ENCODE peak calls at places on chromosomes 5 and 9, in ten cellular contexts. One of them, this sample, is unnamed.

GRCh38 chr9:19117039-19117716 is 10.1 kb downstream of the PLIN2 start:
- DNase-seq in left ventricle myocardium inferior: no peak
- DNase-seq in heart left ventricle: no peak
- DNase-seq in stimulated activated CD8-positive, alpha-beta memory T cell treated with anti-CD3 and anti-CD28 coated beads, Interleukin-7, amount 100 ng/mL, for 24 hours: no peak
- DNase-seq in NCI-H748 treated with DMSO at 0.1 percent for 48 hours: no peak
- DNase-seq in right lobe of liver: no peak
- DNase-seq in M059J: peak
- DNase-seq in hypothalamus: no peak
- DNase-seq in NCI-H82: no peak
- DNase-seq in endodermal cell: no peak
- DNase-seq in this sample: no peak

GRCh38 chr9:77987104-77987656 is 44.4 kb downstream of the GNAQ start:
- DNase-seq in left ventricle myocardium inferior: no peak
- DNase-seq in heart left ventricle: no peak
- DNase-seq in stimulated activated CD8-positive, alpha-beta memory T cell treated with anti-CD3 and anti-CD28 coated beads, Interleukin-7, amount 100 ng/mL, for 24 hours: no peak
- DNase-seq in NCI-H748 treated with DMSO at 0.1 percent for 48 hours: no peak
- DNase-seq in right lobe of liver: no peak
- DNase-seq in M059J: no peak
- DNase-seq in hypothalamus: no peak
- DNase-seq in NCI-H82: no peak
- DNase-seq in endodermal cell: no peak
- DNase-seq in this sample: no peak

GRCh38 chr5:160463775-160464465 is 42.3 kb downstream of the PTTG1 start:
- DNase-seq in left ventricle myocardium inferior: no peak
- DNase-seq in heart left ventricle: no peak
- DNase-seq in stimulated activated CD8-positive, alpha-beta memory T cell treated with anti-CD3 and anti-CD28 coated beads, Interleukin-7, amount 100 ng/mL, for 24 hours: no peak
- DNase-seq in NCI-H748 treated with DMSO at 0.1 percent for 48 hours: peak
- DNase-seq in right lobe of liver: no peak
- DNase-seq in M059J: peak
- DNase-seq in hypothalamus: no peak
- DNase-seq in NCI-H82: no peak
- DNase-seq in endodermal cell: no peak
- DNase-seq in this sample: no peak

GRCh38 chr5:157381746-157382145 is 78.3 kb upstream of the NIPAL4 start:
- DNase-seq in left ventricle myocardium inferior: no peak
- DNase-seq in heart left ventricle: no peak
- DNase-seq in stimulated activated CD8-positive, alpha-beta memory T cell treated with anti-CD3 and anti-CD28 coated beads, Interleukin-7, amount 100 ng/mL, for 24 hours: no peak
- DNase-seq in NCI-H748 treated with DMSO at 0.1 percent for 48 hours: no peak
- DNase-seq in right lobe of liver: no peak
- DNase-seq in M059J: no peak
- DNase-seq in hypothalamus: no peak
- DNase-seq in NCI-H82: no peak
- DNase-seq in endodermal cell: peak
- DNase-seq in this sample: no peak

GRCh38 chr5:73633060-73633459 is 7.1 kb downstream of the ARHGEF28 start:
- DNase-seq in left ventricle myocardium inferior: no peak
- DNase-seq in heart left ventricle: no peak
- DNase-seq in stimulated activated CD8-positive, alpha-beta memory T cell treated with anti-CD3 and anti-CD28 coated beads, Interleukin-7, amount 100 ng/mL, for 24 hours: no peak
- DNase-seq in NCI-H748 treated with DMSO at 0.1 percent for 48 hours: no peak
- DNase-seq in right lobe of liver: no peak
- DNase-seq in M059J: no peak
- DNase-seq in hypothalamus: no peak
- DNase-seq in NCI-H82: no peak
- DNase-seq in endodermal cell: no peak
- DNase-seq in this sample: no peak

GRCh38 chr9:109793196-109793595 is 13.2 kb downstream of the PALM2AKAP2 start:
- DNase-seq in left ventricle myocardium inferior: no peak
- DNase-seq in heart left ventricle: no peak
- DNase-seq in stimulated activated CD8-positive, alpha-beta memory T cell treated with anti-CD3 and anti-CD28 coated beads, Interleukin-7, amount 100 ng/mL, for 24 hours: no peak
- DNase-seq in NCI-H748 treated with DMSO at 0.1 percent for 48 hours: no peak
- DNase-seq in right lobe of liver: no peak
- DNase-seq in M059J: peak
- DNase-seq in hypothalamus: no peak
- DNase-seq in NCI-H82: no peak
- DNase-seq in endodermal cell: no peak
- DNase-seq in this sample: no peak

GRCh38 chr9:114057161-114057560 is 20.9 kb downstream of the AMBP start:
- DNase-seq in left ventricle myocardium inferior: no peak
- DNase-seq in heart left ventricle: no peak
- DNase-seq in stimulated activated CD8-positive, alpha-beta memory T cell treated with anti-CD3 and anti-CD28 coated beads, Interleukin-7, amount 100 ng/mL, for 24 hours: no peak
- DNase-seq in NCI-H748 treated with DMSO at 0.1 percent for 48 hours: no peak
- DNase-seq in right lobe of liver: peak
- DNase-seq in M059J: no peak
- DNase-seq in hypothalamus: no peak
- DNase-seq in NCI-H82: no peak
- DNase-seq in endodermal cell: peak
- DNase-seq in this sample: no peak

GRCh38 chr9:33976414-33976813 is 72.3 kb downstream of the UBAP2 start:
- DNase-seq in left ventricle myocardium inferior: no peak
- DNase-seq in heart left ventricle: no peak
- DNase-seq in stimulated activated CD8-positive, alpha-beta memory T cell treated with anti-CD3 and anti-CD28 coated beads, Interleukin-7, amount 100 ng/mL, for 24 hours: no peak
- DNase-seq in NCI-H748 treated with DMSO at 0.1 percent for 48 hours: no peak
- DNase-seq in right lobe of liver: no peak
- DNase-seq in M059J: no peak
- DNase-seq in hypothalamus: no peak
- DNase-seq in NCI-H82: no peak
- DNase-seq in endodermal cell: no peak
- DNase-seq in this sample: no peak

GRCh38 chr5:73265641-73266040 is 92.6 kb downstream of the TMEM174 start:
- DNase-seq in left ventricle myocardium inferior: no peak
- DNase-seq in heart left ventricle: no peak
- DNase-seq in stimulated activated CD8-positive, alpha-beta memory T cell treated with anti-CD3 and anti-CD28 coated beads, Interleukin-7, amount 100 ng/mL, for 24 hours: no peak
- DNase-seq in NCI-H748 treated with DMSO at 0.1 percent for 48 hours: no peak
- DNase-seq in right lobe of liver: no peak
- DNase-seq in M059J: no peak
- DNase-seq in hypothalamus: no peak
- DNase-seq in NCI-H82: peak
- DNase-seq in endodermal cell: no peak
- DNase-seq in this sample: no peak

GRCh38 chr5:175223336-175223735 is 220.6 kb downstream of the DRD1 start:
- DNase-seq in left ventricle myocardium inferior: no peak
- DNase-seq in heart left ventricle: no peak
- DNase-seq in stimulated activated CD8-positive, alpha-beta memory T cell treated with anti-CD3 and anti-CD28 coated beads, Interleukin-7, amount 100 ng/mL, for 24 hours: no peak
- DNase-seq in NCI-H748 treated with DMSO at 0.1 percent for 48 hours: no peak
- DNase-seq in right lobe of liver: no peak
- DNase-seq in M059J: no peak
- DNase-seq in hypothalamus: no peak
- DNase-seq in NCI-H82: peak
- DNase-seq in endodermal cell: no peak
- DNase-seq in this sample: no peak

GRCh38 chr5:174532453-174533126 is 191.8 kb upstream of the MSX2 start:
- DNase-seq in left ventricle myocardium inferior: peak
- DNase-seq in heart left ventricle: peak
- DNase-seq in stimulated activated CD8-positive, alpha-beta memory T cell treated with anti-CD3 and anti-CD28 coated beads, Interleukin-7, amount 100 ng/mL, for 24 hours: no peak
- DNase-seq in NCI-H748 treated with DMSO at 0.1 percent for 48 hours: peak
- DNase-seq in right lobe of liver: peak
- DNase-seq in M059J: peak
- DNase-seq in hypothalamus: peak
- DNase-seq in NCI-H82: peak
- DNase-seq in endodermal cell: peak
- DNase-seq in this sample: peak

GRCh38 chr9:121196389-121196788 is 5.3 kb downstream of the RAB14 start:
- DNase-seq in left ventricle myocardium inferior: no peak
- DNase-seq in heart left ventricle: no peak
- DNase-seq in stimulated activated CD8-positive, alpha-beta memory T cell treated with anti-CD3 and anti-CD28 coated beads, Interleukin-7, amount 100 ng/mL, for 24 hours: no peak
- DNase-seq in NCI-H748 treated with DMSO at 0.1 percent for 48 hours: no peak
- DNase-seq in right lobe of liver: no peak
- DNase-seq in M059J: no peak
- DNase-seq in hypothalamus: no peak
- DNase-seq in NCI-H82: peak
- DNase-seq in endodermal cell: no peak
- DNase-seq in this sample: no peak

GRCh38 chr5:161925960-161926359 is 78.0 kb downstream of the GABRA1 start:
- DNase-seq in left ventricle myocardium inferior: no peak
- DNase-seq in heart left ventricle: no peak
- DNase-seq in stimulated activated CD8-positive, alpha-beta memory T cell treated with anti-CD3 and anti-CD28 coated beads, Interleukin-7, amount 100 ng/mL, for 24 hours: no peak
- DNase-seq in NCI-H748 treated with DMSO at 0.1 percent for 48 hours: no peak
- DNase-seq in right lobe of liver: no peak
- DNase-seq in M059J: no peak
- DNase-seq in hypothalamus: no peak
- DNase-seq in NCI-H82: no peak
- DNase-seq in endodermal cell: peak
- DNase-seq in this sample: no peak

GRCh38 chr5:107331882-107332281 is 338.9 kb downstream of the EFNA5 start:
- DNase-seq in left ventricle myocardium inferior: no peak
- DNase-seq in heart left ventricle: no peak
- DNase-seq in stimulated activated CD8-positive, alpha-beta memory T cell treated with anti-CD3 and anti-CD28 coated beads, Interleukin-7, amount 100 ng/mL, for 24 hours: no peak
- DNase-seq in NCI-H748 treated with DMSO at 0.1 percent for 48 hours: no peak
- DNase-seq in right lobe of liver: no peak
- DNase-seq in M059J: no peak
- DNase-seq in hypothalamus: no peak
- DNase-seq in NCI-H82: no peak
- DNase-seq in endodermal cell: no peak
- DNase-seq in this sample: no peak

GRCh38 chr5:79030663-79031480 is 38.6 kb downstream of the DMGDH start:
- DNase-seq in left ventricle myocardium inferior: no peak
- DNase-seq in heart left ventricle: no peak
- DNase-seq in stimulated activated CD8-positive, alpha-beta memory T cell treated with anti-CD3 and anti-CD28 coated beads, Interleukin-7, amount 100 ng/mL, for 24 hours: no peak
- DNase-seq in NCI-H748 treated with DMSO at 0.1 percent for 48 hours: no peak
- DNase-seq in right lobe of liver: peak
- DNase-seq in M059J: no peak
- DNase-seq in hypothalamus: no peak
- DNase-seq in NCI-H82: no peak
- DNase-seq in endodermal cell: no peak
- DNase-seq in this sample: no peak

GRCh38 chr5:114055810-114056476 is 305.9 kb upstream of the KCNN2 start:
- DNase-seq in left ventricle myocardium inferior: peak
- DNase-seq in heart left ventricle: peak
- DNase-seq in stimulated activated CD8-positive, alpha-beta memory T cell treated with anti-CD3 and anti-CD28 coated beads, Interleukin-7, amount 100 ng/mL, for 24 hours: no peak
- DNase-seq in NCI-H748 treated with DMSO at 0.1 percent for 48 hours: no peak
- DNase-seq in right lobe of liver: no peak
- DNase-seq in M059J: no peak
- DNase-seq in hypothalamus: no peak
- DNase-seq in NCI-H82: no peak
- DNase-seq in endodermal cell: peak
- DNase-seq in this sample: no peak

GRCh38 chr5:107809201-107810034 is 138.7 kb upstream of the EFNA5 start:
- DNase-seq in left ventricle myocardium inferior: no peak
- DNase-seq in heart left ventricle: no peak
- DNase-seq in stimulated activated CD8-positive, alpha-beta memory T cell treated with anti-CD3 and anti-CD28 coated beads, Interleukin-7, amount 100 ng/mL, for 24 hours: no peak
- DNase-seq in NCI-H748 treated with DMSO at 0.1 percent for 48 hours: no peak
- DNase-seq in right lobe of liver: no peak
- DNase-seq in M059J: peak
- DNase-seq in hypothalamus: no peak
- DNase-seq in NCI-H82: peak
- DNase-seq in endodermal cell: peak
- DNase-seq in this sample: no peak

GRCh38 chr5:113331201-113331551 is 103.6 kb downstream of the TSSK1B start:
- DNase-seq in left ventricle myocardium inferior: no peak
- DNase-seq in heart left ventricle: no peak
- DNase-seq in stimulated activated CD8-positive, alpha-beta memory T cell treated with anti-CD3 and anti-CD28 coated beads, Interleukin-7, amount 100 ng/mL, for 24 hours: no peak
- DNase-seq in NCI-H748 treated with DMSO at 0.1 percent for 48 hours: no peak
- DNase-seq in right lobe of liver: no peak
- DNase-seq in M059J: peak
- DNase-seq in hypothalamus: no peak
- DNase-seq in NCI-H82: peak
- DNase-seq in endodermal cell: no peak
- DNase-seq in this sample: no peak